ENCODE peak calls at places on chromosomes 6 and 20, in six cellular contexts. D, X, L, T, K and E are unnamed samples.

GRCh38 chr20:10466855-10467254 is 31.8 kb downstream of the SLX4IP start:
- DNase-seq in X (no peak), D (no peak), T (no peak), K (no peak), L (no peak), E (no peak)

GRCh38 chr20:8424010-8424409 is 291.9 kb downstream of the PLCB1 start:
- DNase-seq in K (no peak), T (no peak), D (peak), X (no peak), L (no peak), E (no peak)

GRCh38 chr6:137512768-137513605 is 18.8 kb upstream of the OLIG3 start:
- DNase-seq in T (no peak), D (no peak), L (no peak), K (no peak), X (no peak), E (no peak)

GRCh38 chr20:19462491-19462890 is 250.0 kb downstream of the SLC24A3 start:
- DNase-seq in X (no peak), D (no peak), L (no peak), T (no peak), K (no peak), E (no peak)

GRCh38 chr6:46507426-46507825 is 16.2 kb upstream of the RCAN2 start:
- DNase-seq in L (no peak), D (no peak), X (no peak), T (no peak), K (no peak), E (no peak)

GRCh38 chr20:58584881-58585752 is 66.0 kb upstream of the STX16 start:
- DNase-seq in L (no peak), T (no peak), K (no peak), X (no peak), D (no peak), E (no peak)

GRCh38 chr20:44083220-44083933 is 103.6 kb downstream of the JPH2 start:
- DNase-seq in D (no peak), K (no peak), L (no peak), T (no peak), X (peak), E (no peak)

GRCh38 chr6:131379951-131380350 is 193.1 kb upstream of the ARG1 start:
- DNase-seq in T (no peak), X (peak), K (no peak), D (peak), L (no peak), E (no peak)

GRCh38 chr6:137487947-137488735 is 6.1 kb downstream of the OLIG3 start:
- DNase-seq in T (no peak), K (no peak), L (no peak), X (no peak), D (no peak), E (no peak)

DNA sequence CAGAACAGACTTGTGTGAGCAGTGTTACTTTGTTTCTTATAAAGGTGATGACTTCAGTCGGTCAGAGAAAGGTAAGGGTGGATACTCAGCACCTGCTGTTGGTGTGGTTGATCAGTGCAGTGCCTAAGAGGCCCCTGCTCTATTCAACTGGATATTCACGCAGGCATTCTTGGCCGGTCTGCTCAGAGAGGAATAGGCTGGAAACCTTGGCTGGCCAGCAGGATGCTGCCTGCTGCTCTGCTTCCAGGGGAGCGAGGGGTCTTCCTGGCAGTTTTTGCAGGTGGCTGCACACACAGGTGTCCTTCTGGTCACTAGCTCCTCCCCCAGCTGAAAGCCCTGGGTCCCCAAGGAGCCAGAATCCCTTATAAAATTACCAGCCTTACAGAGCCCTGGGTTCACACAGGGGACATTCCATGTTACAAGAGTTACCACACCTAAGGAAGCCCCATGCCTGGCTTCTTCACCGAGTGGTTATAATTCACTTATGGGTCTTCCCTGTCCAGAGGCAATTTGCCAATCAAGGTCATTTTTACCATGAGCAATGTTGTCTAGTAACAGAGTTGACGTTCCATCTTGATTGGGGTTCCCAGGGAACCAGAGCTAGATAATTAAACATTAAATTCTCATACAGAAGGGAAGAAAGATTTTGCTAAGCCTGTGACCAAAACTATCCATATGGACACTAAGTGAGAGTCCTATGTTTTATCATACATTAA is 16.4 kb downstream of the SYNJ2 start:
- DNase-seq in K (no peak), L (no peak), T (peak), X (no peak), D (no peak), E (no peak)
- H3K27ac ChIP-seq in K (no peak), L (no peak), T (no peak), X (no peak), D (no peak), E (no peak)

GRCh38 chr6:115753446-115753845 is 307.2 kb downstream of the FRK start:
- DNase-seq in T (no peak), L (no peak), D (no peak), K (no peak), X (peak), E (no peak)
- TF ChIP-seq CTCF in T (no peak), L (no peak), D (no peak), K (no peak), X (no peak), E (no peak)

DNA sequence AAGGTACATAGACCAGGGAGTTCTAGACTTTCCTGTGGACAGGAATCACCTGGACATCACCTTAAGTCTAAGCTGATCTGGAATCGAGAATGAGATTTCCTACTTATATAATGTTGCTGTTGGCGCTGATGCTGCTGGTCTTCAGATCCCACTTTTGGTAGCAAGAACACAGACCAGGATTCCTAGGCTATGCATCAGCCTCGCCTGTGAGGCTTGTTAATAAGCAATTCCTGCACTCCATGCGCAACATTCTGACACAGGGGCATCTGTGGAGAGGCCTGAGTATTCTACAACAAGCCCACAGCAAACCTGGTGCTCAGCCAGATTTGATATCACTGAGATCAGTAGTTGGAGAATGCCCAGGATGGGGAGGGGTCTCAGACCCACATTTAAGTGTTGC is 52.0 kb upstream of the TRIM26 start:
- DNase-seq in L (no peak), T (no peak), K (no peak), D (no peak), X (no peak), E (no peak)
- H3K27ac ChIP-seq in L (no peak), T (no peak), K (no peak), D (no peak), X (no peak), E (no peak)

GRCh38 chr6:164106345-164106769 is 691.8 kb downstream of the QKI start:
- DNase-seq in D (no peak), T (no peak), K (peak), X (peak), L (no peak), E (no peak)
- TF ChIP-seq CTCF in D (peak), T (peak), K (peak), X (peak), L (no peak), E (no peak)

DNA sequence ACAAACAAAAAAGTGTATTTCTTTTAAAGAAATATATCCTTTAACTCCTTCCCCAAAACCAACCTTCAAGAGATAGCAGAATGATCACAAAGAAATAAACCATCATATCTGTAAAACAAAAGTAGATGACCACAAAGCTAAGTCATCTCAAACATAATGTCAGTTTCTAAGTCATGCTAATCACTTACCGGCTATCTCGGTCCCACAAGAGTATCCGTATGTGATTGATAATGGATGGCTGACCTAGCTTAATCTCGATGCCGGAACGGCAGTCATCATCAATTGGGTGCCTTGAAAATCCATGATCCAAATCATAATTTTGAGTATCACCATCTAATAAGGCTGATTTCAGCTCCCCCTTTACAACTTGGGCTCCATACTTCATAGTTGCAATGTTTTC is 59.7 kb downstream of the BTBD9 start:
- DNase-seq in L (no peak), X (no peak), K (peak), D (no peak), T (no peak), E (no peak)
- H3K27ac ChIP-seq in L (no peak), X (no peak), K (no peak), D (no peak), T (no peak), E (no peak)

GRCh38 chr6:139291813-139292619 is at the start of gene TXLNB:
- DNase-seq in T (peak), X (no peak), L (peak), K (no peak), D (peak), E (no peak)
- TF ChIP-seq CTCF in T (no peak), X (no peak), L (no peak), K (no peak), D (peak), E (no peak)

GRCh38 chr6:26330835-26331808 is 33.9 kb upstream of the BTN3A2 start:
- DNase-seq in T (no peak), K (peak), L (no peak), D (peak), X (peak), E (no peak)
- H3K27ac ChIP-seq in T (no peak), K (peak), L (no peak), D (peak), X (peak), E (no peak)

GRCh38 chr6:63272397-63272796 is 47.4 kb downstream of the LGSN start:
- DNase-seq in T (no peak), K (peak), L (peak), D (no peak), X (peak), E (peak)
- TF ChIP-seq CTCF in T (no peak), K (no peak), L (peak), D (no peak), X (peak), E (peak)